ENCODE peak calls at places on chromosomes 16 and 17, in six cellular contexts. A, I, N, W, H and B are unnamed samples.

GRCh38 chr17:79400989-79401703 is 209.7 kb downstream of the RBFOX3 start:
- DNase-seq in N (peak; percentile 83), I (peak; percentile 57), A (no peak), W (peak; percentile 77), H (peak; percentile 48), B (peak; percentile 85)

GRCh38 chr16:54503436-54503835 is 216.8 kb upstream of the IRX3 start:
- DNase-seq in W (no peak), A (no peak), N (no peak), I (no peak), H (no peak), B (no peak)

GRCh38 chr16:25014500-25015147 is 545 bp downstream of the ARHGAP17 start:
- DNase-seq in W (peak; percentile 56), H (no peak), A (no peak), N (peak; percentile 82), I (no peak), B (peak; percentile 65)

GRCh38 chr16:31134091-31134571 is 1.4 kb downstream of the PRSS8 start:
- DNase-seq in A (no peak), I (no peak), H (no peak), N (no peak), W (peak; percentile 44), B (no peak)

GRCh38 chr16:84509032-84509950 is 4.8 kb upstream of the MEAK7 start:
- DNase-seq in W (no peak), I (no peak), A (no peak), N (peak; percentile 25), H (no peak), B (no peak)

GRCh38 chr16:57366544-57367040 is 5.7 kb upstream of the CX3CL1 start:
- DNase-seq in W (no peak), H (no peak), I (no peak), N (no peak), A (no peak), B (no peak)

GRCh38 chr17:80308672-80309517 is 48.2 kb downstream of the RNF213 start:
- DNase-seq in W (no peak), H (no peak), N (no peak), A (no peak), I (no peak), B (no peak)

GRCh38 chr17:76032073-76032779 is 5.1 kb upstream of the EVPL start:
- DNase-seq in H (no peak), W (no peak), I (no peak), A (no peak), N (no peak), B (no peak)

GRCh38 chr16:29926675-29927522 is 873 bp upstream of the KCTD13 start:
- DNase-seq in A (no peak), W (peak; percentile 37), N (peak; percentile 51), I (no peak), H (no peak), B (peak; percentile 22)

GRCh38 chr16:62253926-62254325 is 217.7 kb upstream of the CDH8 start:
- DNase-seq in A (peak; percentile 76), H (no peak), N (no peak), W (no peak), I (no peak), B (no peak)

DNA sequence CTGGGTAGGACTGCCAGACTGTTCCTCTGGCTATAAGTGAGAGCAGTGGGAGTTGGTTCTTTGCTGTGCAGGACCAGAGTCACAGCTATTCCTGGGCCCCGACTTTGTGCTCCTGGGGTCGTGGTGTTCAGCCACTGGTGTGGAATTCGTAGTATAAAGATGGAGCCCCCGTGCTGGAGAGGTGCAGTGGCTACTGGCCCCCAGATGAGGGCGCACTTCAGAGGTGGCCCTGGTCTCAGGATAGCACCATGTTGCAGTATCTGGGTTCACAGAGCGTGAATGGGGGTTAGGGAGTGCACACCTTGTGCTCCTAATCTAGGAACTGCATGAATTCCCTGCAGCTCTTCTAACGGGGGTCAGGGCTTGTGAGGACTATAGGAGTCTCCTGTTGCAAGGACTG is 21.1 kb downstream of the TANC2 start:
- DNase-seq in H (no peak), N (no peak), A (no peak), I (no peak), W (peak; percentile 21), B (peak; percentile 6)
- TF ChIP-seq CTCF in H (no peak), N (no peak), A (peak; percentile 53), I (peak; percentile 63), W (peak; percentile 28), B (no peak)

GRCh38 chr16:86016201-86016965 is 117.4 kb downstream of the IRF8 start:
- DNase-seq in A (peak; percentile 9), H (no peak), W (peak; percentile 54), N (no peak), I (peak; percentile 34), B (peak; percentile 54)

GRCh38 chr16:86020971-86021370 is 122.0 kb downstream of the IRF8 start:
- DNase-seq in I (no peak), W (no peak), N (no peak), H (no peak), A (no peak), B (no peak)

GRCh38 chr16:86018487-86018886 is 119.5 kb downstream of the IRF8 start:
- DNase-seq in A (no peak), I (peak; percentile 53), W (no peak), H (peak; percentile 41), N (no peak), B (peak; percentile 46)

GRCh38 chr16:86022381-86022960 is 123.5 kb downstream of the IRF8 start:
- DNase-seq in W (no peak), H (no peak), N (no peak), I (no peak), A (no peak), B (no peak)

DNA sequence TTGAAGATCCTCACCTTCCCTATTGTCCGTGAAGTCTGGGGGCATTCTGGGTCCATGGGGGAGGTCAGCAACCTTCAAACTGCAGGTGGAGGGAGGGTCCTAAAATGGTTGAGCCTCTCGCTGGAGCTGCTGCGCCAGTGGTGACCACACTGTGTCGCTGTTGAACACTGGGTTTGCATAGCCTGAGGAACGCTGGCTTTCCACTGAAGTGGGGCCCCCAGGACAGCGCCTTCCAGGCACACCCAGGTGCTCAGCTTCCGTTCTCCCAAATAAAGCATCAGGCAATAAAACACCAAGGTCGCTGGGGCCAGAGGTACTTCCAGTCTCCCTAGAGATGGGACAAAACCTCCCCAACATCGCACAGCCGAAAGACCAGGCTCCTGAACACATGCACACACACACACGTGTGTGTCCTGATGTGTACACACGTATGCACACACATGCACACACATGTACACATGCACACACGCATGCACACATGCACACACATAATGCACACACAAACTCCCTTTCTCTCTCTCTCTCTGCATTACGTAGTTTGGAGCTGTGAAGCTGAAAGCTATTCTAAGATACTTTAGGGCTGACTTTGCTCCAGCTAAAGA is 120.6 kb downstream of the IRF8 start:
- DNase-seq in A (no peak), I (no peak), W (peak; percentile 28), N (no peak), H (no peak), B (peak; percentile 49)
- TF ChIP-seq CTCF in A (peak; percentile 45), I (peak; percentile 60), W (peak; percentile 39), N (no peak), H (no peak), B (peak; percentile 43)

GRCh38 chr17:27840688-27841087 is 40.4 kb upstream of the NOS2 start:
- DNase-seq in W (no peak), A (no peak), H (no peak), I (no peak), N (no peak), B (no peak)
- TF ChIP-seq CTCF in W (no peak), A (no peak), H (no peak), I (no peak), N (no peak), B (no peak)

DNA sequence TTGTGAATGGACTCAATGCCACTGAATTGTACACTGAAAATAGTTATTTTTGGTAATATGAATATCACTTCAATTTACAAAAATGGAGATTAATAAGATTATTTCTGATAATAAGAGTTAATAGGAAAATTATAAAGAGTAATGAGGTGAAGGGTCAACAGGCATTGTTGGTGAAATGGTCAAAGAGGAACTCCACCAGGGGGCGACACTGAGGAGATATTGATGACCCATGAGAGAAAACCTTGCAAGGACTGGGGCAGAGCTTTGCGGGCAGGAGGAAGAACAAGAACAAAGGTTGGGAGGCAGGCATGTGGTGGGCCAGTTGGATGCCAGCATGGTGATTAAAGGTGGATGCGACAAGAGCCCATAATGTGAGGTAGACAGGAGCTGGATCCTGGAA is 74.0 kb upstream of the XYLT1 start:
- DNase-seq in N (no peak), A (no peak), H (no peak), I (no peak), W (peak; percentile 57), B (no peak)
- TF ChIP-seq CTCF in N (peak; percentile 23), A (peak; percentile 37), H (no peak), I (peak; percentile 19), W (peak; percentile 62), B (peak; percentile 16)

DNA sequence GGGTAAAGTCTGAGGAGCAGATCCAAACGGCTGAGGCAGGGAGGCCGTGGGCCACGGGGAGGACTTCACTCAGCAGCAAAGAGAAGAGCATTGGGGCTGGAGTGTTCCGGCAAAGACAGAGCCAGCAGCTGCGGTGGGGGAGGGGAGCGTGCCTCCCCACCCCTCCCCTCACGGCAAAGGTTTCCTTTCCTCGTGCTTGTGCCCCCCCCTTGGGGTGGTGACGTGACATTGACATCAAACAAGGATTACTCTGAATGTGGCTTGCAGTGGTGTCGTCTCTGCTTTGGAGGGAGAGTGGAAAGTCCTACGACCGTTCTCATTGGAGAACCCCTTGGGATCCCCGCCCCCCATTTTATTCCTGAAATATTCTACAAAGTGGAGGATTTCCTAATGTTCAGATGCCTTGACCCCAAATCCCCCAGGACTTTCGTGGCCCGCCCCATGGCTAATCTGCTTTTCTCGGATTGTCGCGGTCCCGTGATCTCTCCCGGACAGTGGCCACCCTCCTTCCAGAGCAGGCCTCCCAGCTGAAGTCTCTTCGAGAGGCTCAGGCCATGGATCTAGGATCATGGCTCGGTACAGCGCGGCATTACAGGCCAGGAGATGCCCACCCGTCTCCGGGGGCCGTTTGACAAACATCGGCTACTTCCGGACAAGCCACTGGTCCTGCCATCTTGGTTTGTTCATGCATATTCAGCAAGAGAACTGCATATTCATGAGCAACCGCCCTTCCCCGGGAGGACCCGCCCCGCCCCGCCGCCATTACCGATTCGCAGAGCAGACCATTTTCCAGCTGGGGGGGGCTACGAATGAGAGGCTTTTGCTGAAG is 714 bp upstream of the POLR2A start:
- DNase-seq in I (peak; percentile 91), H (peak; percentile 96), W (peak; percentile 94), A (no peak), N (peak; percentile 90), B (peak; percentile 89)
- TF ChIP-seq CTCF in I (no peak), H (no peak), W (peak; percentile 46), A (peak; percentile 25), N (no peak), B (no peak)

DNA sequence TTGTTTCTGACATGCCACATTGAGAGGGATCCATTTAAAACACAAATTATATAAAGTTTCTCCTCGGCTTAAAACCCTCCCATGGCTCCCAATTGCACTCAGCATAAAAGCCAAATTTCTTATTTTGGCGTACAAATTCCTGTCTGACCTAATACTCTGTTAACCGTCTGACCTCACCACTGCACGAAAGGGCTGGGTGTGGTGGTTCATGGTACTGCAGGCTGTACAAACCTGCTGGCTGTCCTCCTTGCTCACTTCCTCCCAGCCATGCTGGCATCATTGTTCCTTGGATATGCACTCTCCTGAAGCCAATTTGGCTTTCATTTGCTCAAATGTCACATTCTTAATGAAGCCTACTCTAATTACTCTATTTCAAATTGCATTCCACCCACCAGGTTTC is 301.6 kb upstream of the C16orf82 start:
- DNase-seq in W (peak; percentile 22), A (no peak), N (no peak), H (no peak), I (no peak), B (peak; percentile 15)
- TF ChIP-seq CTCF in W (peak; percentile 25), A (no peak), N (peak; percentile 39), H (no peak), I (peak; percentile 34), B (peak; percentile 5)

GRCh38 chr16:15482068-15482747 is 47.8 kb downstream of the BMERB1 start:
- DNase-seq in N (peak; percentile 50), H (peak; percentile 40), I (peak; percentile 98), W (peak; percentile 62), A (peak; percentile 88), B (no peak)
- TF ChIP-seq CTCF in N (no peak), H (no peak), I (peak; percentile 46), W (no peak), A (peak; percentile 41), B (no peak)